ENCODE peak calls at places on chromosomes 12 and 14, in four cellular contexts. S is mucosa of descending colon, W is bronchial epithelial cell, H is left lung. D is an unnamed sample.

GRCh38 chr14:85313801-85314207 is 216.1 kb upstream of the FLRT2 start:
- DNase-seq in S (no peak), W (no peak), H (no peak), D (no peak)

GRCh38 chr14:44829021-44829420 is 132.7 kb downstream of the KLHL28 start:
- DNase-seq in S (no peak), W (no peak), H (no peak), D (no peak)

GRCh38 chr12:26277511-26278246 is 82.3 kb downstream of the SSPN start:
- DNase-seq in S (no peak), W (no peak), H (no peak), D (peak)

GRCh38 chr14:77878783-77879182 is 78.9 kb downstream of the ADCK1 start:
- DNase-seq in S (no peak), W (no peak), H (no peak), D (no peak)

GRCh38 chr12:32587536-32588346 is 91.4 kb upstream of the DNM1L start:
- DNase-seq in S (no peak), W (no peak), H (peak), D (no peak)

GRCh38 chr12:109016016-109016415 is 4.9 kb downstream of the SVOP start:
- DNase-seq in S (no peak), W (no peak), H (no peak), D (no peak)

GRCh38 chr14:68384335-68384734 is 408.5 kb downstream of the ZFP36L1 start:
- DNase-seq in S (no peak), W (peak), H (no peak), D (peak)

GRCh38 chr14:60196291-60196690 is 31.1 kb upstream of the DHRS7 start:
- DNase-seq in S (no peak), W (peak), H (no peak), D (no peak)

GRCh38 chr14:23601845-23602180 is 23.2 kb upstream of the JPH4 start:
- DNase-seq in S (no peak), W (no peak), H (no peak), D (no peak)

GRCh38 chr12:80422549-80422948 is 21.5 kb upstream of the PTPRQ start:
- DNase-seq in S (no peak), W (peak), H (no peak), D (no peak)

GRCh38 chr12:124525455-124525854 is 42.0 kb downstream of the NCOR2 start:
- DNase-seq in S (no peak), W (no peak), H (peak), D (peak)

GRCh38 chr12:119808441-119808840 is 68.7 kb downstream of the CIT start:
- DNase-seq in S (no peak), W (peak), H (no peak), D (peak)

GRCh38 chr12:102197789-102198188 is at the start of gene PMCH:
- DNase-seq in S (no peak), W (peak), H (no peak), D (peak)

GRCh38 chr14:25150934-25151790 is 101.2 kb upstream of the STXBP6 start:
- DNase-seq in S (no peak), W (peak), H (no peak), D (peak)

GRCh38 chr12:92721130-92721529 is 18.3 kb downstream of the PLEKHG7 start:
- DNase-seq in S (no peak), W (no peak), H (no peak), D (peak)

GRCh38 chr14:49240383-49240782 is 345.8 kb downstream of the RPS29 start:
- DNase-seq in S (no peak), W (peak), H (no peak), D (no peak)

GRCh38 chr12:116002890-116003536 is 274.5 kb downstream of the MED13L start:
- DNase-seq in S (no peak), W (no peak), H (no peak), D (peak)

GRCh38 chr12:101929365-101930041 is 52.1 kb downstream of the DRAM1 start:
- DNase-seq in S (no peak), W (no peak), H (no peak), D (no peak)

GRCh38 chr12:22018860-22019259 is 27.2 kb upstream of the CMAS start:
- DNase-seq in S (no peak), W (peak), H (no peak), D (peak)

GRCh38 chr14:83164016-83164415 is 1630.4 kb upstream of the SEL1L start:
- DNase-seq in S (no peak), W (peak), H (no peak), D (peak)

GRCh38 chr12:131912526-131913274 is 16.4 kb upstream of the PUS1 start:
- DNase-seq in S (no peak), W (peak), H (peak), D (peak)

GRCh38 chr12:57907281-57907680 is 34.1 kb upstream of the ATP23 start:
- DNase-seq in S (no peak), W (no peak), H (no peak), D (peak)

GRCh38 chr12:65123435-65124063 is 2.4 kb upstream of the WIF1 start:
- DNase-seq in S (no peak), W (peak), H (no peak), D (peak)

GRCh38 chr12:123705935-123706334 is 6.2 kb upstream of the ATP6V0A2 start:
- DNase-seq in S (no peak), W (no peak), H (no peak), D (no peak)

GRCh38 chr14:78697341-78697740 is 527.2 kb downstream of the NRXN3 start:
- DNase-seq in S (no peak), W (peak), H (no peak), D (peak)

GRCh38 chr12:130958557-130959140 is 4.9 kb downstream of the ADGRD1 start:
- DNase-seq in S (no peak), W (no peak), H (no peak), D (no peak)

GRCh38 chr12:76028649-76029277 is 2.8 kb downstream of the PHLDA1 start:
- DNase-seq in S (no peak), W (no peak), H (no peak), D (no peak)

GRCh38 chr14:59190372-59190771 is 1.9 kb downstream of the DAAM1 start:
- DNase-seq in S (no peak), W (no peak), H (no peak), D (peak)

GRCh38 chr12:111413442-111414086 is 7.8 kb downstream of the SH2B3 start:
- DNase-seq in S (peak), W (peak), H (no peak), D (peak)

GRCh38 chr12:57198329-57198728 is 18.3 kb upstream of the NXPH4 start:
- DNase-seq in S (no peak), W (no peak), H (no peak), D (no peak)

GRCh38 chr14:47240755-47241437 is 434.5 kb downstream of the MDGA2 start:
- DNase-seq in S (no peak), W (no peak), H (no peak), D (no peak)

GRCh38 chr14:104240426-104241157 is 102.2 kb downstream of the KIF26A start:
- DNase-seq in S (peak), W (no peak), H (peak), D (no peak)

GRCh38 chr12:132483208-132483607 is 6.7 kb upstream of the FBRSL1 start:
- DNase-seq in S (no peak), W (no peak), H (no peak), D (no peak)

GRCh38 chr12:8950702-8951478 is 1.4 kb upstream of the M6PR start:
- DNase-seq in S (no peak), W (no peak), H (no peak), D (no peak)
- TF ChIP-seq CTCF in S (no peak), W (no peak), H (no peak), D (no peak)

GRCh38 chr12:52495385-52495784 is 2.3 kb upstream of the KRT6A start:
- DNase-seq in S (no peak), W (peak), H (no peak), D (no peak)
- H3K4me3 ChIP-seq in S (no peak), W (no peak), H (no peak), D (no peak)

GRCh38 chr12:74538491-74539258 is 1.0 kb downstream of the ATXN7L3B start:
- DNase-seq in S (no peak), W (no peak), H (no peak), D (no peak)

GRCh38 chr12:74537126-74537706 is 419 bp upstream of the ATXN7L3B start:
- DNase-seq in S (no peak), W (peak), H (no peak), D (peak)

GRCh38 chr12:74539765-74540526 is 2.3 kb downstream of the ATXN7L3B start:
- DNase-seq in S (no peak), W (no peak), H (no peak), D (no peak)

GRCh38 chr12:74539261-74539660 is 1.6 kb downstream of the ATXN7L3B start:
- DNase-seq in S (no peak), W (no peak), H (no peak), D (no peak)

GRCh38 chr12:74537707-74538385 is at the start of gene ATXN7L3B:
- DNase-seq in S (peak), W (peak), H (peak), D (peak)
- TF ChIP-seq CTCF in S (no peak), W (no peak), H (no peak), D (no peak)

GRCh38 chr12:112906712-112907414 is at the start of gene OAS1:
- DNase-seq in S (no peak), W (peak), H (no peak), D (peak)
- H3K4me3 ChIP-seq in S (peak), W (peak), H (peak), D (peak)

DNA sequence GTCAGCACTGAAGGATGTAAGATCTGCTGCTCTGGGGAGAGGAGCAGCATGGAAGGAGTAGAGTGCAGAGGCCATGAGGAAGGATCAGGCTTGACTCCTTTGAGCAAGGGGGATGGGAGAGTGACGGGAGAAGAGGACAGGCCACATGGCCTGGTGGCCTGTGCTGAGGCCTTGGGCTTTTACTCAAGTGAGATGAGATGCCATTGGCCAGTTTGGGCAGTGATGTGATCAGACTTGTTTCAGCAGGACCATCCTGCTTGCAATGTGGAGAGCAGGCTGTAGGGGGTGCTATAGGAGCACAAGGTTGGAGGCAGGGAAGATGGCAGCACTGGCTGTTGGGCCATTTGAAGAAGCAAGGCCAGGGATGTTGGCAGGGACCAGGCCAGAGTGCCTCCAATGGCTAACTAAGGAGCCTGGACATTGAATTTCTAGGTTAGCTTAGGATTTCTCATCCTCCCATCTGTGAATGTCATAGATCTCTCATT is 23.6 kb downstream of the FGF23 start:
- DNase-seq in S (no peak), W (peak), H (peak), D (no peak)
- TF ChIP-seq CTCF in S (peak), W (peak), H (no peak), D (peak)

GRCh38 chr14:89351958-89352404 is 65.1 kb downstream of the FOXN3 start:
- DNase-seq in S (no peak), W (no peak), H (no peak), D (no peak)

GRCh38 chr14:89348726-89349125 is 68.3 kb downstream of the FOXN3 start:
- DNase-seq in S (no peak), W (no peak), H (no peak), D (no peak)

GRCh38 chr14:89352976-89353817 is 63.8 kb downstream of the FOXN3 start:
- DNase-seq in S (no peak), W (no peak), H (no peak), D (no peak)

GRCh38 chr14:89349196-89350008 is 67.6 kb downstream of the FOXN3 start:
- DNase-seq in S (no peak), W (no peak), H (no peak), D (no peak)

GRCh38 chr14:89351364-89351957 is 65.6 kb downstream of the FOXN3 start:
- DNase-seq in S (no peak), W (no peak), H (no peak), D (peak)
- H3K4me3 ChIP-seq in S (no peak), W (no peak), H (no peak), D (no peak)

DNA sequence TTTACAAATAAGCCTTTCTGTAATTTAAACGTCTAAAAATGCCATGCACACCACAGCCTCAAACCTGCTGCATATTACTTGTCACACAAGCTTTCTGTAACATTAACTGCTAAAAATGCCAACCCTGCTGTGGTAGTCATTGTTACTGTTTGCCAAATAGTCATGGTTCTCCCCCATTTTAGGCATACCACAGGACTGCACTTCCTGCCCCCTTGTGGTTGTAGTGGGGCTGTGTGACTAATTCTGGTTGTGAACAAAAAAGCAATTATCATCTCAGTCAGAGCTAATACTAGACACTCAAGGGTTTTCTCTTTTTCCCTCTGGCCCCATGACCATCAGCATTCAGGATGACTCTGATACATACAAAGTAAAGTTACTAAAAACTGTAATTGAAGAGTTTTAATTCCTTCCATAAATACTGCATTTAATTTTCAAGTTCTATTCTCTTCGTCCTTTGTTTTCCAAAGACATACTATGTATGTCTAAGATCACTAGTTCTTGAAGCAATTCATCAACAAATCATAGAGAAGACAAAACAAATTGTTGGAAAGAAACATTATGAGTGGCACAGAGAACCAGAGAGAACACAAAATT is 5.7 kb upstream of the SLC35F4 start:
- DNase-seq in S (no peak), W (peak), H (no peak), D (peak)
- TF ChIP-seq CTCF in S (no peak), W (peak), H (no peak), D (peak)